ENCODE peak calls at places on chromosomes 7 and 10, in seven cellular contexts. N is iris pigment epithelial cell, Z is bronchial epithelial cell, B is H9, M is IMR-90, X is mucosa of gallbladder, G is upper lobe of right lung. F is an unnamed sample.
A peak's percentile ranks its signal among the peaks of the same experiment; 100 is the strongest.

GRCh38 chr7:104979167-104979841 is 34.7 kb upstream of the KMT2E start:
- DNase-seq in N (peak; percentile 75), Z (peak; percentile 56), B (peak; percentile 43), M (peak; percentile 62), X (no peak), G (no peak), F (no peak)

GRCh38 chr10:77456414-77456813 is 181.2 kb downstream of the KCNMA1 start:
- DNase-seq in N (no peak), Z (no peak), B (no peak), M (peak; percentile 7), X (no peak), G (no peak), F (no peak)

GRCh38 chr7:1460757-1461639 is 1.7 kb upstream of the MICALL2 start:
- DNase-seq in N (peak; percentile 22), Z (no peak), B (no peak), M (peak; percentile 34), X (peak; percentile 75), G (peak; percentile 82), F (peak; percentile 69)

GRCh38 chr7:108181073-108181985 is 51.2 kb upstream of the LAMB4 start:
- DNase-seq in N (peak; percentile 63), Z (peak; percentile 62), B (peak; percentile 78), M (peak; percentile 67), X (no peak), G (no peak), F (no peak)

GRCh38 chr10:119113805-119114732 is 10.2 kb downstream of the DENND10 start:
- DNase-seq in N (peak; percentile 98), Z (peak; percentile 48), B (no peak), M (peak; percentile 95), X (no peak), G (no peak), F (no peak)

GRCh38 chr7:141354251-141354650 is 197.0 kb upstream of the AGK start:
- DNase-seq in N (peak; percentile 67), Z (no peak), B (no peak), M (peak; percentile 8), X (no peak), G (no peak), F (no peak)

GRCh38 chr10:97861924-97862323 is 12.3 kb downstream of the GOLGA7B start:
- DNase-seq in N (no peak), Z (no peak), B (no peak), M (no peak), X (peak; percentile 54), G (no peak), F (no peak)

GRCh38 chr7:33261585-33261984 is 132.2 kb downstream of the BBS9 start:
- DNase-seq in N (peak; percentile 62), Z (peak; percentile 31), B (no peak), M (peak; percentile 53), X (no peak), G (no peak), F (no peak)

GRCh38 chr10:64867501-64867962 is 1346.3 kb downstream of the REEP3 start:
- DNase-seq in N (no peak), Z (no peak), B (no peak), M (no peak), X (peak; percentile 57), G (no peak), F (no peak)

GRCh38 chr7:55260671-55261385 is 104.3 kb upstream of the LANCL2 start:
- DNase-seq in N (no peak), Z (no peak), B (no peak), M (no peak), X (no peak), G (no peak), F (no peak)

GRCh38 chr7:121360564-121360963 is 31.8 kb downstream of the WNT16 start:
- DNase-seq in N (peak; percentile 23), Z (no peak), B (no peak), M (no peak), X (no peak), G (no peak), F (no peak)

GRCh38 chr10:3104251-3104918 is 37.0 kb downstream of the PFKP start:
- DNase-seq in N (no peak), Z (no peak), B (no peak), M (no peak), X (no peak), G (no peak), F (no peak)

GRCh38 chr7:133763241-133763640 is 363.9 kb upstream of the LRGUK start:
- DNase-seq in N (no peak), Z (no peak), B (no peak), M (no peak), X (no peak), G (no peak), F (no peak)

GRCh38 chr10:33507662-33508425 is 173.4 kb upstream of the NRP1 start:
- DNase-seq in N (peak; percentile 64), Z (no peak), B (no peak), M (peak; percentile 43), X (no peak), G (no peak), F (no peak)

GRCh38 chr7:143042821-143043271 is 9.3 kb upstream of the OR6V1 start:
- DNase-seq in N (peak; percentile 71), Z (no peak), B (no peak), M (no peak), X (no peak), G (no peak), F (no peak)

GRCh38 chr10:78913219-78914059 is 155.3 kb upstream of the ZMIZ1 start:
- DNase-seq in N (no peak), Z (no peak), B (peak; percentile 68), M (no peak), X (peak; percentile 77), G (peak; percentile 67), F (no peak)

GRCh38 chr7:30713397-30713796 is 31.1 kb upstream of the CRHR2 start:
- DNase-seq in N (peak; percentile 35), Z (peak; percentile 75), B (no peak), M (no peak), X (no peak), G (peak; percentile 31), F (no peak)

GRCh38 chr10:117320050-117320665 is 55.1 kb downstream of the PDZD8 start:
- DNase-seq in N (peak; percentile 24), Z (peak; percentile 28), B (no peak), M (peak; percentile 27), X (no peak), G (no peak), F (no peak)

GRCh38 chr7:157864911-157865310 is 528.1 kb downstream of the DNAJB6 start:
- DNase-seq in N (no peak), Z (no peak), B (no peak), M (no peak), X (no peak), G (no peak), F (peak; percentile 33)

GRCh38 chr7:128915841-128916642 is 5.5 kb upstream of the KCP start:
- DNase-seq in N (no peak), Z (no peak), B (peak; percentile 55), M (no peak), X (no peak), G (no peak), F (peak; percentile 42)

GRCh38 chr7:27193335-27194001 is 6.4 kb downstream of the HOXA13 start:
- DNase-seq in N (no peak), Z (no peak), B (peak; percentile 43), M (no peak), X (no peak), G (peak; percentile 22), F (no peak)

GRCh38 chr7:2104716-2105115 is 128.0 kb downstream of the MAD1L1 start:
- DNase-seq in N (no peak), Z (no peak), B (no peak), M (no peak), X (no peak), G (no peak), F (no peak)